ENCODE peak calls at places on chromosomes 13 and 19, in four cellular contexts. U is transverse colon, J is heart left ventricle, O is NB4. A is an unnamed sample.

GRCh38 chr19:53078668-53079067 is 24.6 kb downstream of the ZNF160 start:
- DNase-seq in J (no peak), U (no peak), O (no peak), A (no peak)

GRCh38 chr13:32415019-32415418 is 12.9 kb downstream of the N4BP2L1 start:
- DNase-seq in J (no peak), O (peak), U (peak), A (no peak)

GRCh38 chr19:47406711-47407416 is 12.5 kb downstream of the MEIS3 start:
- DNase-seq in O (peak), U (no peak), J (no peak), A (no peak)

GRCh38 chr13:79307866-79308298 is 98.2 kb downstream of the RBM26 start:
- DNase-seq in O (no peak), J (peak), U (no peak), A (no peak)

GRCh38 chr13:76656496-76656895 is 229.7 kb downstream of the KCTD12 start:
- DNase-seq in J (no peak), U (no peak), O (peak), A (no peak)

GRCh38 chr19:31139871-31140505 is 209.2 kb downstream of the TSHZ3 start:
- DNase-seq in O (no peak), J (no peak), U (no peak), A (peak)

GRCh38 chr13:34357435-34358232 is 539.7 kb downstream of the RFC3 start:
- DNase-seq in O (peak), U (no peak), J (no peak), A (no peak)

GRCh38 chr19:4742717-4743646 is 19.3 kb upstream of the DPP9 start:
- DNase-seq in U (no peak), O (no peak), J (no peak), A (no peak)

GRCh38 chr19:33754361-33754760 is 42.3 kb upstream of the KCTD15 start:
- DNase-seq in U (no peak), J (no peak), O (no peak), A (no peak)

GRCh38 chr13:68380041-68380973 is 1150.2 kb upstream of the PCDH9 start:
- DNase-seq in J (no peak), U (no peak), O (no peak), A (no peak)

GRCh38 chr19:41886761-41887710 is 4.1 kb downstream of the ARHGEF1 start:
- DNase-seq in U (peak), J (no peak), O (peak), A (no peak)

GRCh38 chr19:29084266-29084665 is 128.7 kb downstream of the UQCRFS1 start:
- DNase-seq in O (peak), J (no peak), U (no peak), A (peak)

GRCh38 chr19:4981681-4981958 is 12.7 kb downstream of the KDM4B start:
- DNase-seq in U (no peak), J (no peak), O (no peak), A (no peak)

GRCh38 chr19:13748169-13748884 is 16.0 kb upstream of the MRI1 start:
- DNase-seq in O (no peak), U (peak), J (peak), A (no peak)

GRCh38 chr13:109479991-109480696 is 306.2 kb downstream of the IRS2 start:
- DNase-seq in O (no peak), U (no peak), J (peak), A (no peak)

GRCh38 chr19:14159059-14159458 is 22.7 kb upstream of the ASF1B start:
- DNase-seq in J (no peak), U (no peak), O (no peak), A (no peak)

GRCh38 chr13:51154029-51154555 is 43.0 kb upstream of the C13orf42 start:
- DNase-seq in U (no peak), J (no peak), O (peak), A (no peak)

GRCh38 chr19:34555447-34555846 is 73.9 kb downstream of the WTIP start:
- DNase-seq in J (no peak), O (peak), U (no peak), A (no peak)

GRCh38 chr19:14093117-14093784 is 2.7 kb upstream of the SAMD1 start:
- DNase-seq in J (no peak), U (no peak), O (no peak), A (no peak)

GRCh38 chr13:107767119-107767518 is 448.2 kb downstream of the LIG4 start:
- DNase-seq in J (no peak), O (no peak), U (no peak), A (no peak)

GRCh38 chr13:94209110-94209509 is 270.4 kb downstream of the DCT start:
- DNase-seq in U (no peak), J (no peak), O (no peak), A (no peak)

GRCh38 chr13:76009491-76009890 is 373.4 kb downstream of the LMO7 start:
- DNase-seq in O (no peak), U (no peak), J (no peak), A (no peak)

GRCh38 chr13:114109646-114110045 is 22.8 kb downstream of the RASA3 start:
- DNase-seq in U (peak), O (no peak), J (peak), A (peak)

GRCh38 chr13:41231786-41232185 is 31.6 kb downstream of the MTRF1 start:
- DNase-seq in J (no peak), U (peak), O (no peak), A (no peak)

GRCh38 chr19:4675346-4675745 is 5.2 kb upstream of the MYDGF start:
- DNase-seq in O (no peak), U (no peak), J (peak), A (no peak)

GRCh38 chr13:42876810-42877550 is 95.6 kb downstream of the FAM216B start:
- DNase-seq in J (no peak), U (no peak), O (no peak), A (no peak)

GRCh38 chr13:31869582-31869981 is 130.3 kb downstream of the RXFP2 start:
- DNase-seq in U (no peak), O (no peak), J (no peak), A (no peak)

GRCh38 chr19:41870401-41870873 is 6.6 kb upstream of the CD79A start:
- DNase-seq in U (no peak), J (no peak), O (no peak), A (no peak)

GRCh38 chr13:92354583-92354982 is 872.0 kb upstream of the GPC6 start:
- DNase-seq in J (no peak), U (no peak), O (no peak), A (no peak)

GRCh38 chr19:56141416-56141992 is 417 bp downstream of the ZNF444 start:
- DNase-seq in O (peak), U (peak), J (no peak), A (no peak)

GRCh38 chr19:29940971-29941585 is 961 bp upstream of the URI1 start:
- DNase-seq in J (no peak), O (no peak), U (no peak), A (no peak)

DNA sequence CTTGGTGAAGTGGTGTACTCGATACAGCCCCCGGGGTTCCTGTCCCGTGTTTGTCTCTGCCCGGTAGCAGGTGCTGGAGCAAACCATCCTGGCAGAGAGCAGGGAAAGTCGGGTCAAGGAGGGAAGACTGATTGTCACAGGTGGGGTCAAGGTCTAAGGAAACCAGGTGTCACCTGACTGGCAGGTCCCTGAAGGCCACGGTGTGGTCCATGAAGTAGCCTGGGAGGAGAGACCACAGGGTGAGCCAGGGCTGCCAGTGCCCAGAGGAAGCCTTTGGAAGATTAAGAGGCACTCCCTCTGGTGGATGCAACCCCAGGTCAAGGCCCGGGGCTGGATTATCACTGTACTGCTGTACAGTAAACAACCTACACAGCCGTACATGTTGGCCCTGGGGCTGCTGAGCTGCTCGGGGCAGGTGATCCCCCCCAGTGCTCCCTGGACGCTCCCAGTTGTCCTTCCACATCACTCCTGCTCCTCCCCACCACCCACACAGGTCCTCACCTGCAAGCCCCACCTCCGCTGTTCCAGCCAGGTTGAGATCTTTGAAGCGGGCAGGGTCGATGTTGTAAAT is 6.0 kb upstream of the CCER2 start:
- DNase-seq in U (no peak), O (no peak), J (peak), A (no peak)
- TF ChIP-seq CTCF in U (no peak), O (no peak), J (no peak), A (no peak)

GRCh38 chr19:51959791-51960190 is 26.8 kb downstream of the ZNF350 start:
- DNase-seq in U (no peak), O (no peak), J (no peak), A (no peak)

GRCh38 chr19:51970718-51971117 is 15.9 kb downstream of the ZNF350 start:
- DNase-seq in J (no peak), O (no peak), U (no peak), A (no peak)

DNA sequence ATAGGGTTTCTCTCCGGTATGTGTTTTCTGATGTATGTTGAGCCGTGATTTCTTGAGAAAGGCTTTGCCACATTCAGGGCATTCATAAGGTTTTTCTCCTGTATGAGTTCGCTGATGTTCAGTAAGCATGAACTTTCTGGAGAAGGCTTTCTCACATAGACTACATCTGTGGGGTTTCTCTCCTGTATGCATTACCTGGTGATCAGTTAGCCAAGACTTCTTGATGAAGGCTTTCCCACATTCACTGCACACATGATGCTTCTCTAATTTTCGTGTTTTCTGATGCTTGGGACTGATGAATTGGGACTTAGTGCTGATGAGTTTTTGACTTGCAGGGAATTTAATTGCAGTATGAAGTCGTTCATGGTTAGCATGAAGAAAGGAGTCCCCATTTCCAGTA is 21.1 kb downstream of the ZNF350 start:
- DNase-seq in O (no peak), U (no peak), J (no peak), A (no peak)
- H3K4me3 ChIP-seq in O (no peak), U (no peak), J (no peak), A (no peak)

GRCh38 chr19:2325261-2326046 is 2.9 kb downstream of the LSM7 start:
- DNase-seq in J (no peak), U (no peak), O (no peak), A (no peak)
- TF ChIP-seq POLR2A in J (no peak), U (no peak), O (no peak), A (no peak)

GRCh38 chr19:18229474-18229873 is 3.2 kb upstream of the PDE4C start:
- DNase-seq in U (no peak), O (no peak), J (no peak), A (no peak)
- TF ChIP-seq CTCF in U (peak), O (peak), J (peak), A (no peak)

GRCh38 chr13:44303681-44304432 is 69.8 kb upstream of the SERP2 start:
- DNase-seq in U (peak), J (peak), O (no peak), A (no peak)
- H3K4me3 ChIP-seq in U (no peak), J (no peak), O (no peak), A (no peak)

DNA sequence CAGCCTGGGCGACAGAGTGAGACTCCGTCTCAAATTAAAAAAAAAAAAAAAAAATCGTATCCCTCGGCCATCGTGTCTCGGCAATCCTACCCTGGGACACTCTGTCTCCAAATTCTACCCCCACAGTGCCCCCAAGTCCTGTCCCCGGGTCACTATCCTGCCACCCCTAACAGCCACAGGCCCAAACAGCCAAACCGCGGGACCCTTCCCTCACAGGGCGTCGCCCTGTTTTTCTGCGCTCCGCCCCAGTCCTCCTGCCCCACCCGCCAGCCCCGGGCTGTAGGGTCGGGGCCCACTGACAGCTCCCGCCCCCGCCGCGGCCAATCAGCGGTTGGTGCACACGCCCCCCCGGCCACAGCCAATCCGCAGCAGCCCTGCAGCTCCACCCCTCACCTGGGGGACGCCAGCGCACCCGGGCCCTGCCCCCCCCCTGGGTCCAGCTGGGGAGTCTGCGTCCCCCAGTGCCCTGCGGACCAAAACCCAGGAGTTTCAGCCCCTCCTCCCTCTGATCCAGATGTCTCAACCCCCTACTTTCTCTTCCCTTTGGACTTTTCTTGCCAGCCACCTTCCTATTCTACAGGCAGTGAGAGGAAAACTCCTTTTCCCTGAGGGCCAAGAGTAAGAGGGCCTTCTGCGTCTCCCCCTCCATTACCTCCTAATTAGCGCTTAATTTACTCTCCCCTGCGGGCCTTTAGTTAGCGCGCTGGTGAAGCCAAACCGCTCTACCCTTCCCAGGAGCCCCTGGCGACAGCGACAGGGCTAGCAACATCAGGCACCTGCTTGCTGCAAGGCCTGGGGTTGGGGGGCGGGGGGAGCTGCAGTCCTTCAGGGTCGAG is 1.5 kb upstream of the BCAT2 start:
- DNase-seq in U (peak), J (peak), O (peak), A (peak)
- TF ChIP-seq POLR2A in U (peak), J (peak), O (no peak), A (no peak)

GRCh38 chr13:97212540-97213146 is 9.5 kb upstream of the MBNL2 start:
- DNase-seq in O (peak), J (no peak), U (peak), A (no peak)
- TF ChIP-seq CTCF in O (peak), J (peak), U (peak), A (no peak)

DNA sequence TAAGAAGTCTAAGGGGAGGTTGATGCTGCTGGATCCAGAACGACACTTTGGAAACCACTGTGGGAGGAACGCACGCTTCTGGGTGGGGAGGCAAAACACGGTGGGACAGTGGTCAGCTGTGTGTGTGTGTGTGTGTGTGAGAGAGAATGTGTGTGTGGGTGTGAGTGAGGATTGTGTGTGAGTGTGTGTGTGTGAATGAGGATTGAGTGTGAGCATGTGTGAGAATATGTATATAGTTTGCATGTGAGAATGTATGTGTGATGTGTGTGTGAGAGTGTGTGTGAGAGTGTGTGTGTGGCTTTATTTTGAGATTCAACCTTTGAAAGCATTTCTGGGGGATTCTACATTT is 444 bp upstream of the SLC15A1 start:
- DNase-seq in U (no peak), J (no peak), O (no peak), A (no peak)
- H3K4me3 ChIP-seq in U (peak), J (no peak), O (no peak), A (no peak)

GRCh38 chr19:15417699-15418098 is 1.1 kb downstream of the AKAP8L start:
- DNase-seq in U (no peak), O (no peak), J (peak), A (no peak)

GRCh38 chr19:15418112-15418587 is 638 bp downstream of the AKAP8L start:
- DNase-seq in U (no peak), O (no peak), J (peak), A (no peak)

GRCh38 chr19:15421136-15421535 is 2.3 kb upstream of the AKAP8L start:
- DNase-seq in J (peak), U (no peak), O (no peak), A (no peak)

GRCh38 chr19:15419413-15420025 is 731 bp upstream of the AKAP8L start:
- DNase-seq in O (peak), U (no peak), J (peak), A (no peak)

GRCh38 chr19:15418588-15419412 is at the start of gene AKAP8L:
- DNase-seq in U (peak), O (peak), J (peak), A (peak)
- TF ChIP-seq POLR2A in U (peak), O (peak), J (peak), A (no peak)

DNA sequence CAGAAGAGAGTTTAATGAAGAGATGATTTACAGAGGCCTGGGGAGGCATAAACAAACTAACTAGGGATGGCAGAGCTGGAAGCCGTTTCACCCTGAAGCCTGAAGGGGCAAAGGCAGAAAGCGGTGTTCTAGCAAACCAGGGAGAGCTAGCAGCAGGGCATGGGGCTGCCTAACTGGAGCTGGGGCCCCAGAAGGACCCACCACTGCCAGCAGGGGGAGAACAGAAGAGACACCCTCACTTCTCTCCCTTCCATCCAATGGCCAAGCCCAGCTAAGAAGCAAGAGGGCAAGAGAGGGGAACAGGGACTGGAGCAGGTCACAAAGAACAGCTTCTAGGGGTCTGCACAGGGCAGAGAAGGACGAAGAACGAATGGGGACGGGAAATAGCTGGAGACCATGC is 195.5 kb downstream of the KATNAL1 start:
- DNase-seq in U (no peak), O (peak), J (no peak), A (no peak)
- TF ChIP-seq CTCF in U (no peak), O (peak), J (no peak), A (no peak)